ENCODE peak calls at places on chromosomes 12 and 14, in nine cellular contexts. Z, H, X, G, T, D, N, P and Y are unnamed samples.

GRCh38 chr14:103061482-103061976 is 4.2 kb upstream of the CDC42BPB start:
- DNase-seq in N (no peak), G (no peak), T (no peak), D (no peak), X (no peak), P (no peak), Z (no peak), H (no peak), Y (no peak)

GRCh38 chr14:85532981-85533820 is 3.3 kb downstream of the FLRT2 start:
- DNase-seq in T (peak; percentile 95), N (peak; percentile 73), P (peak; percentile 80), Z (peak; percentile 71), H (peak; percentile 80), D (peak; percentile 88), X (peak; percentile 31), G (peak; percentile 44), Y (no peak)

GRCh38 chr12:4307593-4308333 is 13.2 kb upstream of the TIGAR start:
- DNase-seq in X (peak; percentile 77), Z (peak; percentile 79), D (peak; percentile 90), T (peak; percentile 95), H (peak; percentile 74), N (peak; percentile 92), P (peak; percentile 87), G (peak; percentile 70), Y (peak; percentile 86)

GRCh38 chr14:44945264-44945663 is 16.5 kb downstream of the KLHL28 start:
- DNase-seq in X (no peak), D (no peak), N (no peak), P (no peak), H (no peak), G (no peak), Z (no peak), T (no peak), Y (no peak)

GRCh38 chr12:123998960-123999359 is 25.9 kb downstream of the ZNF664 start:
- DNase-seq in G (no peak), Z (no peak), P (no peak), N (no peak), H (no peak), D (no peak), T (no peak), X (no peak), Y (no peak)

GRCh38 chr14:104603623-104604401 is 760 bp downstream of the TMEM179 start:
- DNase-seq in Z (no peak), H (no peak), P (no peak), X (no peak), D (no peak), N (no peak), T (peak; percentile 24), G (no peak), Y (no peak)

GRCh38 chr12:32419520-32419960 is 20.2 kb downstream of the FGD4 start:
- DNase-seq in Z (no peak), H (no peak), D (no peak), N (no peak), X (no peak), G (no peak), T (no peak), P (no peak), Y (no peak)

GRCh38 chr12:62269464-62270228 is 9.4 kb downstream of the USP15 start:
- DNase-seq in H (no peak), P (no peak), X (no peak), T (no peak), N (no peak), D (no peak), G (no peak), Z (no peak), Y (no peak)

GRCh38 chr12:46380881-46381280 is 8.3 kb upstream of the SLC38A2 start:
- DNase-seq in X (no peak), G (no peak), N (no peak), P (no peak), H (no peak), D (no peak), Z (no peak), T (no peak), Y (no peak)

GRCh38 chr14:32939254-32940065 is 781 bp downstream of the NPAS3 start:
- DNase-seq in H (no peak), D (peak; percentile 87), T (peak; percentile 84), P (no peak), Z (peak; percentile 87), X (peak; percentile 68), N (no peak), G (peak; percentile 84), Y (peak; percentile 5)

GRCh38 chr12:82682326-82682725 is 4.4 kb upstream of the TMTC2 start:
- DNase-seq in X (no peak), P (peak; percentile 19), D (peak; percentile 33), Z (peak; percentile 23), G (no peak), N (no peak), T (peak; percentile 22), H (no peak), Y (no peak)

GRCh38 chr14:104940526-104941150 is 16.0 kb downstream of the PLD4 start:
- DNase-seq in T (peak; percentile 28), G (no peak), D (peak; percentile 32), Z (peak; percentile 3), X (no peak), P (no peak), N (no peak), H (no peak), Y (no peak)

GRCh38 chr14:58629273-58629672 is 8.5 kb upstream of the DACT1 start:
- DNase-seq in N (no peak), G (no peak), T (no peak), H (no peak), D (peak; percentile 23), P (no peak), Z (no peak), X (no peak), Y (no peak)

GRCh38 chr14:80216818-80217217 is 5.5 kb upstream of the DIO2 start:
- DNase-seq in H (no peak), D (no peak), G (no peak), X (no peak), N (no peak), P (peak; percentile 52), Z (no peak), T (no peak), Y (no peak)

GRCh38 chr12:42696424-42697149 is 107.0 kb upstream of the PRICKLE1 start:
- DNase-seq in D (no peak), X (peak; percentile 47), Z (peak; percentile 53), H (peak; percentile 94), G (peak; percentile 64), N (no peak), P (no peak), T (no peak), Y (peak; percentile 4)

DNA sequence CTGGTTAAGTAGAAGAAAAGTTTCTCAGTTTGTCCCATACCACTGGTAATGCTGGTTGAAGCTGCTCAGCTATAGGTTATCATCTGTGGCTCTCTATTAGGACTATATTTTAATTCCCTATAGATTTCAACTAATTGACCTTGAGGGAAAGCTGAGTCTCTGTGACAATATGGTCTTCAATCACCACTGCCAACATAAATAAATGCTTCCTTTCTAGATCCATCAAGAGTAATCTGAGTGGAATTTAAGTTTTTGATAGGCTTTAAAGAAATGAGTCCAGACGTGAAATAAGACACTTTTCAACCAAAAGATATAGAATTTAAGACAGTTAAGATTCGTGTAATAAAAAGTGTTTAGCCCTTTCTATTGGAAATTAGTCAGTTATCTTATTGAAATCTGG is 63.5 kb upstream of the MYF6 start:
- DNase-seq in H (no peak), T (no peak), X (no peak), D (no peak), P (no peak), Z (no peak), G (no peak), N (no peak), Y (no peak)
- H3K27ac ChIP-seq in H (no peak overlapping the region), T (no peak overlapping the region), X (no peak overlapping the region), D (no peak overlapping the region), P (no peak overlapping the region), Z (no peak overlapping the region), G (no peak overlapping the region), N (no peak overlapping the region), Y (no peak overlapping the region)

GRCh38 chr14:99420711-99421110 is 59.9 kb downstream of the SETD3 start:
- DNase-seq in H (no peak), T (peak; percentile 56), P (no peak), G (no peak), N (no peak), Z (peak; percentile 20), D (no peak), X (peak; percentile 36), Y (no peak)
- H3K27ac ChIP-seq in H (no peak overlapping the region), T (peak overlapping the region; percentile 68), P (no peak overlapping the region), G (no peak overlapping the region), N (no peak overlapping the region), Z (no peak overlapping the region), D (no peak overlapping the region), X (no peak overlapping the region), Y (no peak overlapping the region)

GRCh38 chr14:68891851-68892660 is 87.0 kb downstream of the ACTN1 start:
- DNase-seq in H (no peak), P (no peak), N (no peak), D (no peak), G (no peak), T (no peak), X (no peak), Z (no peak), Y (no peak)
- H3K27ac ChIP-seq in H (no peak overlapping the region), P (no peak overlapping the region), N (no peak overlapping the region), D (no peak overlapping the region), G (no peak overlapping the region), T (no peak overlapping the region), X (no peak overlapping the region), Z (no peak overlapping the region), Y (no peak overlapping the region)

DNA sequence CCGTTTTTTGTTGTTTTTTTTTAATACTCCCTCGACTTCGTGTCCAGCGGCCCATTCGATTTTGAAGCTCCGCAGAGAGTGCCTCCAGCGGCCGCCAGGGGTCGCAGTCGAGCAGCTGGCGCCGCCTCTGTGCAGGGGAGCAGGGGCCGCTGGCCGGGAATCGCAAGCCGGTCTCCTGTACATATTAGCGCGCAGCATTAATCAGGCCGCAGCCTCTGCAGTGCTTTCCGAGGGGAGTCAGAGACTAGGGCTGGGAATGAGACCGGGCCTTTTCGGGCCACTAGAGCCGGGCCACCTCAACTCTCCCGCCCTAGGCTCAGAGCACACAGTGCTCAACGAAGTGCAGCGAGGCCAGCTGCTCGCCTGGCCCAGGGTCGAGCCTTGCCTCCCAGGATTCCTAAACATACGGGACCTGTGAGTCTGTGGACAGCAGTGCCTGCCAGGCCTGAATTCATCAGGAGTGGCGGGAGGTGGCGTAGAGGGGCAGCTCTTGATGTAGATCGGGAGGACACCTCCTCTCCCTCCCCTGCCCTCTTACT is 81.8 kb downstream of the EMP1 start:
- DNase-seq in Z (peak; percentile 80), H (peak; percentile 67), X (peak; percentile 78), T (peak; percentile 83), P (peak; percentile 69), G (peak; percentile 57), N (no peak), D (peak; percentile 89), Y (peak; percentile 61)
- H3K27ac ChIP-seq in Z (no peak overlapping the region), H (no peak overlapping the region), X (no peak overlapping the region), T (no peak overlapping the region), P (peak overlapping the region; percentile 47), G (no peak overlapping the region), N (no peak overlapping the region), D (no peak overlapping the region), Y (no peak overlapping the region)

GRCh38 chr12:112977641-112978040 is 678 bp upstream of the OAS2 start:
- DNase-seq in G (no peak), P (no peak), D (no peak), X (no peak), N (no peak), T (no peak), Z (no peak), H (no peak), Y (no peak)
- H3K27ac ChIP-seq in G (peak overlapping the region; percentile 91), P (no peak overlapping the region), D (no peak overlapping the region), X (peak overlapping the region; percentile 87), N (peak overlapping the region; percentile 90), T (no peak overlapping the region), Z (peak overlapping the region; percentile 80), H (peak overlapping the region; percentile 82), Y (peak overlapping the region; percentile 95)

GRCh38 chr12:106071686-106072085 is 67.1 kb downstream of the NUAK1 start:
- DNase-seq in P (no peak), G (no peak), D (no peak), N (no peak), X (no peak), H (no peak), T (no peak), Z (no peak), Y (no peak)
- H3K27ac ChIP-seq in P (no peak overlapping the region), G (no peak overlapping the region), D (no peak overlapping the region), N (no peak overlapping the region), X (no peak overlapping the region), H (no peak overlapping the region), T (no peak overlapping the region), Z (no peak overlapping the region), Y (no peak overlapping the region)